ENCODE peak calls at places on chromosomes 1 and 21, in five cellular contexts. J is lower lobe of right lung; R is naive thymus-derived CD4-positive, alpha-beta T cell; Y is lung; T is AG10803. D is an unnamed sample.

GRCh38 chr1:152110365-152110859 is 4.8 kb downstream of the TCHH start:
- DNase-seq in Y (no peak), R (no peak), T (peak; percentile 48), J (peak; percentile 57), D (no peak)

GRCh38 chr1:162020145-162020544 is 3.5 kb downstream of the OLFML2B start:
- DNase-seq in Y (no peak), R (no peak), T (no peak), J (no peak), D (no peak)

GRCh38 chr1:53390736-53391135 is 62.9 kb upstream of the LRP8 start:
- DNase-seq in T (no peak), Y (no peak), J (peak; percentile 25), R (no peak), D (no peak)

GRCh38 chr1:205396972-205397616 is 24.8 kb downstream of the LEMD1 start:
- DNase-seq in Y (no peak), R (peak; percentile 32), T (no peak), J (no peak), D (peak; percentile 27)

GRCh38 chr1:245276426-245276825 is 121.6 kb downstream of the KIF26B start:
- DNase-seq in R (no peak), J (no peak), Y (no peak), T (no peak), D (no peak)

GRCh38 chr21:42931560-42932235 is 6.3 kb upstream of the ERVH48-1 start:
- DNase-seq in T (no peak), J (no peak), R (no peak), Y (no peak), D (no peak)

GRCh38 chr1:54543729-54544496 is 4.1 kb upstream of the ACOT11 start:
- DNase-seq in Y (no peak), R (no peak), T (peak; percentile 70), J (no peak), D (no peak)

GRCh38 chr1:91166106-91166712 is 144.4 kb upstream of the ZNF644 start:
- DNase-seq in Y (peak; percentile 56), J (peak; percentile 67), T (peak; percentile 59), R (peak; percentile 7), D (peak; percentile 43)

GRCh38 chr1:209911746-209912145 is 26.3 kb upstream of the SYT14 start:
- DNase-seq in J (no peak), T (no peak), R (no peak), Y (no peak), D (no peak)

GRCh38 chr1:22829001-22829989 is 118.7 kb downstream of the EPHB2 start:
- DNase-seq in Y (no peak), J (no peak), R (no peak), T (no peak), D (no peak)

GRCh38 chr1:155961937-155962336 is 16.4 kb downstream of the ARHGEF2 start:
- DNase-seq in T (peak; percentile 92), Y (peak; percentile 68), R (no peak), J (no peak), D (no peak)

GRCh38 chr1:35748326-35748725 is 21.5 kb downstream of the CLSPN start:
- DNase-seq in T (no peak), R (no peak), J (no peak), Y (no peak), D (no peak)

GRCh38 chr1:156616463-156616862 is 2.8 kb upstream of the HAPLN2 start:
- DNase-seq in R (no peak), Y (no peak), T (no peak), J (no peak), D (no peak)

GRCh38 chr1:156104065-156104810 is 10.3 kb upstream of the LMNA start:
- DNase-seq in T (peak; percentile 95), J (peak; percentile 85), Y (peak; percentile 78), R (no peak), D (no peak)

GRCh38 chr1:37068897-37069296 is 34.6 kb upstream of the GRIK3 start:
- DNase-seq in R (no peak), T (no peak), J (no peak), Y (no peak), D (no peak)

GRCh38 chr1:189851806-189852367 is 625.8 kb downstream of the BRINP3 start:
- DNase-seq in Y (no peak), J (no peak), R (no peak), T (no peak), D (no peak)

GRCh38 chr1:9350011-9350907 is 57.6 kb downstream of the SPSB1 start:
- DNase-seq in R (no peak), T (peak; percentile 66), Y (no peak), J (no peak), D (no peak)

GRCh38 chr1:22773981-22774471 is 63.4 kb downstream of the EPHB2 start:
- DNase-seq in Y (peak; percentile 51), J (no peak), R (no peak), T (peak; percentile 77), D (no peak)

GRCh38 chr1:26158271-26159112 is at the start of gene FAM110D:
- DNase-seq in Y (no peak), J (no peak), R (no peak), T (no peak), D (no peak)
- H3K4me3 ChIP-seq in Y (peak within 1 kb of the TSS; percentile 2), J (peak within 1 kb of the TSS; percentile 62), R (no peak within 1 kb of the TSS), T (no peak within 1 kb of the TSS), D (peak within 1 kb of the TSS; percentile 20)

DNA sequence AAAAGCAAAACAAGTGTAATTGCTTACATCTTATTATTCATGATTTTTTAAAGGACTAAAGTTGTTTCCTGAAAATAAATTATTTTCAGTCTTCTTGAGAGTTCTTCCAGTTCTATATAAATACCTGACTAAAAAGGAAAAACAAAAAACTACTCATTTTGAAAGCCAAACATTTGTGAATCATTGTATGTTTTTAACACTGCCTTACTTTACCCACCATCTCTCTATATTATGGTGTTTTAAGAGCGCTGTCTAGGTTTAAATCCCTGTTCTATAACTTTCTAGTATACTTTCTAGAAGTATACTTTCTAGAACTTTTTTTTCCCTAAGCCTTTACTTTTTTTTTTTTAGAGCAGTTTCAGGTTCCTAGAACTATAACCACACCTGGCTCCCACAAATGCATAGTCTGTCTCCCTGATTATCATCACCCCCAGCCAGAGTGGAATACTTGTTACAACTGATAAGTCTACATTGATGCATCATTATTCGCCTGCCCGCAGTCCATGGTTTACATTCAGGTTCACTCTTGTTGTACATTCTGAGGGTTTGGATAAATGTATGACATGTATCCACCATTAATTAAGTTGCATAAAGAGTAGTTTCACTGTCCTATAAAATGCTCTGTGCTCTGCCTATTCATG is 9.8 kb downstream of the RSBN1 start:
- DNase-seq in J (no peak), R (no peak), T (no peak), Y (no peak), D (no peak)
- H3K4me3 ChIP-seq in J (no peak overlapping the region), R (no peak overlapping the region), T (no peak overlapping the region), Y (no peak overlapping the region), D (no peak overlapping the region)

GRCh38 chr1:213985181-213986019 is 2.4 kb upstream of the PROX1 start:
- DNase-seq in Y (no peak), T (no peak), J (no peak), R (peak; percentile 25), D (no peak)
- H3K4me3 ChIP-seq in Y (no peak overlapping the region), T (no peak overlapping the region), J (peak overlapping the region; percentile 11), R (no peak overlapping the region), D (no peak overlapping the region)

GRCh38 chr1:218715961-218716669 is 371.0 kb downstream of the TGFB2 start:
- DNase-seq in Y (no peak), J (no peak), T (no peak), R (no peak), D (no peak)
- H3K4me3 ChIP-seq in Y (no peak overlapping the region), J (no peak overlapping the region), T (no peak overlapping the region), R (no peak overlapping the region), D (no peak overlapping the region)